ENCODE peak calls at places on chromosomes 16 and 17, in eight cellular contexts. V, J, T, A, M, X, H and P are unnamed samples.
A peak's percentile ranks its signal among the peaks of the same experiment; 100 is the strongest.

GRCh38 chr17:33939959-33940358 is 315.1 kb upstream of the CCL2 start:
- DNase-seq in V (no peak), J (no peak), T (no peak), A (no peak), M (no peak), X (no peak), H (no peak), P (no peak)

GRCh38 chr17:7774037-7774659 is 56.6 kb downstream of the DNAH2 start:
- DNase-seq in V (peak; percentile 74), J (no peak), T (no peak), A (no peak), M (peak; percentile 57), X (peak; percentile 32), H (peak; percentile 16), P (peak; percentile 79)

GRCh38 chr16:11742041-11742535 is 569 bp downstream of the TXNDC11 start:
- DNase-seq in V (no peak), J (peak; percentile 38), T (peak; percentile 24), A (peak; percentile 61), M (no peak), X (no peak), H (no peak), P (no peak)

GRCh38 chr17:40315206-40315605 is 6.2 kb downstream of the RARA start:
- DNase-seq in V (no peak), J (no peak), T (no peak), A (no peak), M (no peak), X (no peak), H (no peak), P (no peak)

GRCh38 chr17:80312621-80313135 is 52.0 kb downstream of the RNF213 start:
- DNase-seq in V (no peak), J (no peak), T (no peak), A (no peak), M (no peak), X (no peak), H (no peak), P (no peak)

GRCh38 chr16:15970743-15971434 is 21.5 kb downstream of the ABCC1 start:
- DNase-seq in V (no peak), J (no peak), T (no peak), A (no peak), M (no peak), X (no peak), H (no peak), P (no peak)

GRCh38 chr16:27080870-27081269 is 14.1 kb downstream of the C16orf82 start:
- DNase-seq in V (no peak), J (no peak), T (no peak), A (no peak), M (peak; percentile 4), X (no peak), H (no peak), P (peak; percentile 21)

GRCh38 chr16:22782299-22782698 is 31.7 kb upstream of the HS3ST2 start:
- DNase-seq in V (no peak), J (peak; percentile 39), T (no peak), A (no peak), M (no peak), X (no peak), H (no peak), P (no peak)

GRCh38 chr16:9003322-9003721 is 39.6 kb upstream of the USP7 start:
- DNase-seq in V (no peak), J (no peak), T (no peak), A (no peak), M (no peak), X (no peak), H (no peak), P (no peak)

GRCh38 chr17:57308543-57309186 is 52.3 kb downstream of the MSI2 start:
- DNase-seq in V (no peak), J (no peak), T (no peak), A (no peak), M (no peak), X (no peak), H (no peak), P (no peak)

GRCh38 chr17:41581366-41582060 is 5.2 kb downstream of the KRT14 start:
- DNase-seq in V (no peak), J (no peak), T (no peak), A (no peak), M (no peak), X (no peak), H (no peak), P (no peak)

GRCh38 chr16:69564845-69565610 is 738 bp upstream of the NFAT5 start:
- DNase-seq in V (no peak), J (no peak), T (no peak), A (no peak), M (no peak), X (no peak), H (no peak), P (no peak)

GRCh38 chr16:89282523-89282922 is 65.0 kb downstream of the ZNF778 start:
- DNase-seq in V (no peak), J (no peak), T (no peak), A (no peak), M (no peak), X (no peak), H (no peak), P (no peak)

GRCh38 chr17:31900877-31901276 is 631 bp downstream of the UTP6 start:
- DNase-seq in V (peak; percentile 29), J (no peak), T (no peak), A (no peak), M (peak; percentile 25), X (no peak), H (no peak), P (peak; percentile 24)

GRCh38 chr17:45332989-45333701 is 16.3 kb upstream of the MAP3K14 start:
- DNase-seq in V (peak; percentile 59), J (no peak), T (no peak), A (no peak), M (no peak), X (no peak), H (no peak), P (no peak)

GRCh38 chr17:57861000-57861736 is 11.3 kb upstream of the MRPS23 start:
- DNase-seq in V (no peak), J (no peak), T (peak; percentile 62), A (peak; percentile 64), M (no peak), X (no peak), H (no peak), P (no peak)

GRCh38 chr17:27533874-27534815 is 77.9 kb downstream of the KSR1 start:
- DNase-seq in V (peak; percentile 76), J (no peak), T (no peak), A (no peak), M (peak; percentile 92), X (peak; percentile 78), H (no peak), P (peak; percentile 89)

GRCh38 chr17:70089513-70090148 is 14.6 kb downstream of the KCNJ16 start:
- DNase-seq in V (no peak), J (no peak), T (no peak), A (no peak), M (no peak), X (peak; percentile 56), H (no peak), P (no peak)

GRCh38 chr17:9272506-9272905 is 251.2 kb downstream of the NTN1 start:
- DNase-seq in V (peak; percentile 14), J (no peak), T (no peak), A (no peak), M (no peak), X (no peak), H (no peak), P (no peak)

GRCh38 chr16:1791256-1791942 is 2.1 kb downstream of the IGFALS start:
- DNase-seq in V (no peak), J (peak; percentile 4), T (no peak), A (no peak), M (no peak), X (no peak), H (no peak), P (no peak)

GRCh38 chr16:1790611-1791255 is 2.8 kb downstream of the IGFALS start:
- DNase-seq in V (no peak), J (peak; percentile 4), T (no peak), A (no peak), M (no peak), X (no peak), H (no peak), P (no peak)

GRCh38 chr16:1792836-1793577 is 498 bp downstream of the IGFALS start:
- DNase-seq in V (no peak), J (no peak), T (peak; percentile 2), A (peak; percentile 16), M (no peak), X (no peak), H (no peak), P (no peak)

GRCh38 chr16:1793578-1794220 is at the start of gene IGFALS:
- DNase-seq in V (no peak), J (no peak), T (no peak), A (peak; percentile 9), M (no peak), X (no peak), H (no peak), P (no peak)

GRCh38 chr16:1791943-1792812 is 1.3 kb downstream of the IGFALS start:
- DNase-seq in V (no peak), J (peak; percentile 7), T (no peak), A (no peak), M (no peak), X (no peak), H (no peak), P (no peak)
- TF ChIP-seq CTCF in V (no peak), J (no peak), T (no peak), A (no peak), M (no peak), X (no peak), H (no peak), P (no peak)

GRCh38 chr16:78289368-78289767 is 189.9 kb downstream of the WWOX start:
- DNase-seq in V (no peak), J (no peak), T (no peak), A (no peak), M (no peak), X (no peak), H (no peak), P (no peak)
- TF ChIP-seq CTCF in V (no peak), J (no peak), T (no peak), A (no peak), M (no peak), X (no peak), H (no peak), P (no peak)

DNA sequence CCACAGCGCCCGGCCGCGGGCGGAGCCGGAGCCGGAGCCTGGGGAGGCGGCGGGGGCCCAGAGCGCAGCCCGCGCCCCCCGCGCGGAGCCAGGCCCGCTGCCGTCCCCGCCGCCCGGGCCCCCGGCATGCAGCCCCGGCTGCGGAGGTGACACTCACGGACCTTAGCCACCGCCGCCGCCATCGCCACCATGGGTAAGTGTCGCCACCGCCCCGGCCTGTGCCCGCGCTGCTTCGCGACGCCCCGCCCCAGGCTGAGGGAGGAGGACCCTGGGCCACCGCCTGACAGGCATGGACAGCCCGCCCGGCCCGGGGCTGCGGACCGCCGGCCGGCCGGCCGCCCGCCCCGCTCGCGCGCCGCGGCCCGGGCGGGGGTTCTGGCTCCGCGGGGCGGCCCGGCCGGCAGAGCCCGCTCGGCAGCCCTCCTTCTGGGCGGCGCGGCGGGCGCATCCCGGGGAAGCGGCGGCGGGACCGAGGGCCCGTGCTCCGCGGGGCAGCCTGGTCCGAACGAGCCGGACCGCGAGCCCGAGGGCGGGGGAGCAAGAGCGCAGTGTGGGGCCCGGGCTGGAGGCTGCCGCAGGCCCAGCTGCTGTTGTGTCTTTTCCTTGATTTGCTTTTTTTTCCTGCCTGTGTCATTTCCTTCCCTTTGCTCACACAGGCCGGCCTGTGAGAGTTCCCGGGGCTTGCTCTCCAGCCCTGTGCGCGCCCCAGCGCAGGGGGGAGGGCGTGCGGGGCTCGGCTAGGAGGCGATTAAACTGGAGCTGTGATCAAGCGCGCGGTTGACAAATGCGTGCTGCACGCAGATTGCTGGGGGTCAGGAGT is 564 bp downstream of the MAP3K3 start:
- DNase-seq in V (peak; percentile 69), J (peak; percentile 79), T (peak; percentile 73), A (peak; percentile 81), M (peak; percentile 45), X (no peak), H (no peak), P (peak; percentile 45)
- TF ChIP-seq CTCF in V (no peak), J (no peak), T (no peak), A (no peak), M (no peak), X (no peak), H (no peak), P (no peak)

GRCh38 chr16:78122774-78123315 is 23.4 kb downstream of the WWOX start:
- DNase-seq in V (peak; percentile 75), J (no peak), T (no peak), A (peak; percentile 19), M (peak; percentile 10), X (no peak), H (peak; percentile 25), P (peak; percentile 60)
- TF ChIP-seq CTCF in V (no peak), J (peak; percentile 64), T (peak; percentile 62), A (peak; percentile 61), M (no peak), X (peak; percentile 34), H (peak; percentile 18), P (peak; percentile 81)